ENCODE peak calls at places on chromosome 10, in four cellular contexts. R, O, N and P are unnamed samples. For H3K36me3, the result is how much of the 10 kb centered on the place peaks cover.

GRCh38 chr10:91471602-91472001 is 61.5 kb downstream of the HECTD2 start:
- DNase-seq in O (no peak), N (no peak), R (no peak), P (no peak)

GRCh38 chr10:86311176-86311575 is 55.4 kb downstream of the GRID1 start:
- DNase-seq in R (no peak), O (no peak), N (no peak), P (no peak)

GRCh38 chr10:113476191-113476590 is 76.7 kb upstream of the HABP2 start:
- DNase-seq in O (no peak), N (peak), R (no peak), P (peak)

GRCh38 chr10:104580321-104580720 is 60.8 kb upstream of the SORCS3 start:
- DNase-seq in O (peak), R (no peak), N (no peak), P (no peak)

GRCh38 chr10:110852897-110853296 is 18.8 kb upstream of the PDCD4 start:
- DNase-seq in O (no peak), R (no peak), N (no peak), P (no peak)

GRCh38 chr10:107163904-107164861 is at the start of gene SORCS1:
- DNase-seq in R (peak), N (no peak), O (peak), P (no peak)

GRCh38 chr10:31698169-31698890 is 230.3 kb downstream of the ARHGAP12 start:
- DNase-seq in N (peak), O (no peak), R (no peak), P (no peak)

GRCh38 chr10:94213980-94214379 is 148.8 kb downstream of the NOC3L start:
- DNase-seq in R (no peak), O (no peak), N (no peak), P (no peak)

GRCh38 chr10:36489181-36489927 is 636.0 kb upstream of the ANKRD30A start:
- DNase-seq in N (peak), R (no peak), O (no peak), P (no peak)

GRCh38 chr10:7567896-7568295 is 98.9 kb downstream of the ITIH5 start:
- DNase-seq in N (no peak), O (no peak), R (no peak), P (no peak)

GRCh38 chr10:33612551-33612950 is 278.1 kb upstream of the NRP1 start:
- DNase-seq in O (no peak), R (no peak), N (no peak), P (no peak)

GRCh38 chr10:117718970-117719369 is 176.4 kb downstream of the EMX2 start:
- DNase-seq in R (no peak), N (no peak), O (peak), P (no peak)

GRCh38 chr10:3433988-3434387 is 261.4 kb upstream of the PITRM1 start:
- DNase-seq in R (no peak), O (no peak), N (no peak), P (no peak)
- H3K36me3 ChIP-seq in R (under half), O (under half), N (under half), P (under half)

GRCh38 chr10:95628786-95629185 is 27.7 kb downstream of the ALDH18A1 start:
- DNase-seq in N (no peak), O (no peak), R (no peak), P (no peak)

GRCh38 chr10:95626468-95626867 is 30.0 kb downstream of the ALDH18A1 start:
- DNase-seq in O (no peak), R (no peak), N (no peak), P (no peak)
- H3K36me3 ChIP-seq in O (half or more), R (under half), N (under half), P (under half)

DNA sequence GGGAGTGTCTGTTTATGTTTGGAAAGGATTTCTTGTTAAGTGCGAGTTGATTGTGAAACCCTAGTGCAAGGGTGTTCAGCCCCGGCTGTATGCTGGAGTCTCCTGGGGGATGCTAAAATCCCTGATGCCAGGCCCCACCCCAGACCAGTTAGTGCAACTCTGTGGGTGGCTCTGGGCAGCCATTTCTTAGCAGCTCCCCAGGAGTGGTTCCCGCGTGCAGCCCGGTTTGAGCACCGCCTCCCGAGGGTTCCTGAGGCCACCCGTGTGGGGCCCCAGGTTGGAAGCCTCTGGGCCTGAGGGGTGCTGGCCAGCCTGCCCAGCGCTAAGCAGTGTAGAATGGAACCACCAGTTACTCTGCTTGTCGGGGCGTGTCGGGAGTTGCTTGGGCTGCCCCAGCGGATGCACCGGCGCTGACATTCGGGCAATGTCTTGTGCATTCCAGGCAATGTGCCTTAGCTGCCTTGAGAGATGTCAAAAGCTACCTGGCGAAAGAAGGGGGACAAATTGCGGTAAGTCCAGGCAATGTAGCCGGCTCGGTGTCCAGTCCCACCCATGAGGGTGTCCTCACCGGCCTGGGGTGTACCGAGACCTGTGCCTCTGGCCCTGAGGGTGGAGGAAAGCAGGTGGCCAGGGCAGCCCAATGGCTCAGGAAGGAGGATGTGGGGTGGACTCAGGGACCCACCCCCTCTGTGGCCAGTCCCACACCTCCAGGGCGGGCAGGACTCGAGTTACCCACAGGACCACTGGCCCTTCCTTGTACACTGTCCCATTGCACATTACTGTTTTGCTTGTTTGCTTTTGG is 13.2 kb downstream of the PFKFB3 start:
- DNase-seq in O (no peak), R (no peak), N (no peak), P (no peak)
- H3K36me3 ChIP-seq in O (under half), R (under half), N (under half), P (under half)

GRCh38 chr10:103427866-103428265 is 24.3 kb downstream of the CALHM2 start:
- DNase-seq in R (no peak), N (no peak), O (peak), P (no peak)
- H3K36me3 ChIP-seq in R (half or more), N (under half), O (half or more), P (under half)

DNA sequence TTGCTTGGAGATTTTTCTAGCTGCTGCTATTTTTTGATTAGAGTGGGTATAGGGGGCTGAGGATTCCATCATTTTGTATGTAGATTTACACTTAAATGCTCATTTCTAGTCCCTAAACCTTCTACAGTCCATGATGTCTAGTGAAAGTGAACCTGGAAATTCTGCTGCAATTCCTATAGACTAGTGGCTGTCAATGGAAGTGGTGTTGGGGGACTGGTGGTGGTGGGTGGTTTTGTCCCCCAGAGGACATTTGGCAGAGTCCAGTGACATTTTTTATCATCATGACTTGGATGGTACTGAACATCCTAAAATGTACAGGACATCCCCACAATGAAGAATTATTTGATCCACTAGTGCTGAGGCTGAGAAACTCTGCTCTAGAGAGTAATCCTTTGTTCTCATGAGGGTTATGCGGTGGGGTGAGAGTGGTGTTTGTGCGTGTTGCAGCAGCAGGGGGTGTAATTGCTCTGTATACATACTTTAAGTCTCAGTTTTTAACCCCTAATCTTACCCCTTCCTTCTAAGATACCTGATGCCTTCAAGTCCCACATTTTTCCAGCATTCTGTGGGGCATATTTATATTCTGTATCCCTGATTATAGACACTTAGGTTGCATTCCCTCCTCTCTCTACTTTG is 35.0 kb downstream of the KIF11 start:
- DNase-seq in O (no peak), R (peak), N (no peak), P (no peak)
- H3K36me3 ChIP-seq in O (half or more), R (under half), N (under half), P (under half)

GRCh38 chr10:69377191-69377590 is 39.5 kb downstream of the TACR2 start:
- DNase-seq in N (no peak), O (no peak), R (no peak), P (no peak)
- H3K36me3 ChIP-seq in N (under half), O (under half), R (half or more), P (under half)

GRCh38 chr10:44400553-44400952 is 15.7 kb upstream of the CXCL12 start:
- DNase-seq in O (no peak), N (no peak), R (peak), P (no peak)
- H3K36me3 ChIP-seq in O (under half), N (under half), R (under half), P (under half)

DNA sequence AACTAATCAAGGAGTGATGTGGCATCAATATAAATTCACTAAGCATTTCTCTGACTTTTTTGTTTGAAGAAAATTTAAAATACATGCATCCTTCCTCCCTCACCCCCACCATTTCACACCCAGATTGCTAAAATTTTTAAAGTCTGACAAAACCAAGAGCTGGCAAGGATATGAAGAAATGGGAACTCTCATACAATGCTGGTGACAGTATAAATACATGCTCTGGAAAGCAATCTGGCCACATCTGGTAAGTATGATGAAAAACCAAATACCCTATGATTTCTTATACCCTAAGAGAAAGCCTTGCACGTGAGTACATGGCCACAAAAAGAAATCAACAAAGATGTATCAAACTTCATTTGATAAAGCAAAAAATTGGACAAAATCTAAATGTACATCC is 31.2 kb downstream of the P4HA1 start:
- DNase-seq in N (no peak), O (no peak), R (no peak), P (no peak)
- H3K36me3 ChIP-seq in N (under half), O (under half), R (under half), P (under half)

DNA sequence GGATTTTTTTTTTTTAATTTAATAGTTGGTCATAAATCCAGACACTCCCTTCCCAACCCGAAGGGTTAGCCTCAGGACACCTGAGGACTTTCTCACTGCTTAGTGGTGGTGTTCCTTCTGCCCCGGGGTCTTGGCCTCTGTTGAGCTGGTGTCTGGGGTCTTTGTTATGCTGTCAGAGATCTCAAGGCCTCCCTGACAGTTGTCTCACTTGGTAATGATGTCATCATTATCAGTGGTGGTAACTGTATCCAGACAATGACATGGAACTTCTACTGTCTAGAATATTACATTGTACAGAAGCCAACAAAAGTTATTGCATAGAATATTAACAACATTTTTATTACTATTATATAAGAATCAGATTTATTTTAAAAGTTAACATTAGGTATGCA is 32.9 kb downstream of the PPP2R2D start:
- DNase-seq in O (no peak), N (no peak), R (no peak), P (no peak)
- H3K36me3 ChIP-seq in O (under half), N (under half), R (under half), P (under half)

DNA sequence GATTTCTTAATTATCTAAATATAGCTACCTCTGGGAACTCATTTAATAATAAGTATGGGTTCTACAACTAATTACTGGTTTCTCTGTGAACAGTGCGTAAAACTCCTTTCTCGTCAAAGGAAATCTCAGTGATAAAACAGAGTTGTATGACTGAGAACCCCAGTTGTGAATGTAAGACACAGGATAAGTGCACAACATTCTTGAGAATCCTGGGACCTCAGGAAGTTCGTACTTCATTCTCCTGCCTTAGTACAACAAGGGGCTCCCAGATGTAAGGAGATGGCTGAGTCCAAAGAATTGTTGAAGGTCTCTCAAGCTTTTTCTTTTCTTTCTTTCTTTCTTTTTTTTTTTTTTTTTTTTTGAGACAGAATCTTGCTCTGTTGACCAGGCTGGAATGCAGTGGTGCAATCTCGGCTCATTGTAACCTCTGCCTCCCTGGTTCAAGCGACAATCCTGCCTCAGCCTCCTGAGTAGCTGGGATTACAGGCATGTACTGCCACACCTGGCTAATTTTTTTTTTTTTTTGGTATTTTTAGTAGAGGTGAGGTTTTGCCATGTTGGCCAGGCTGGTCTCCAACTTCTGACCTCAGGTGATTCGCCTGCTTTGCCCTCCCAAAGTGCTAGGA is 12.5 kb downstream of the DENND10 start:
- DNase-seq in O (no peak), R (no peak), N (no peak), P (no peak)
- H3K36me3 ChIP-seq in O (under half), R (under half), N (under half), P (under half)